ENCODE peak calls at places on chromosomes 6 and 20, in seven cellular contexts. E, J, I, G, X, O and Q are unnamed samples.

GRCh38 chr6:165227644-165228329 is 81.6 kb downstream of the C6orf118 start:
- DNase-seq in G (no peak), E (no peak), I (peak), J (no peak), X (no peak), O (no peak), Q (no peak)

GRCh38 chr20:33875534-33876026 is 64.4 kb downstream of the CHMP4B start:
- DNase-seq in I (no peak), O (no peak), E (no peak), J (no peak), G (no peak), X (no peak), Q (no peak)

GRCh38 chr20:11980263-11980662 is 62.6 kb downstream of the BTBD3 start:
- DNase-seq in O (no peak), E (no peak), I (no peak), J (no peak), G (no peak), X (no peak), Q (no peak)

GRCh38 chr6:48144024-48144423 is 33.0 kb upstream of the PTCHD4 start:
- DNase-seq in I (no peak), E (no peak), G (no peak), X (peak), O (no peak), J (no peak), Q (no peak)

GRCh38 chr6:158164564-158164963 is 3.5 kb downstream of the SERAC1 start:
- DNase-seq in G (no peak), I (no peak), J (no peak), E (no peak), O (no peak), X (no peak), Q (no peak)

GRCh38 chr20:23244207-23244915 is 106.2 kb upstream of the NXT1 start:
- DNase-seq in O (no peak), E (no peak), I (no peak), G (no peak), J (no peak), X (no peak), Q (no peak)

GRCh38 chr6:20211037-20211940 is 980 bp downstream of the MBOAT1 start:
- DNase-seq in G (no peak), I (no peak), J (peak), X (no peak), E (peak), O (peak), Q (peak)

GRCh38 chr20:4597215-4597614 is 124.5 kb upstream of the PRND start:
- DNase-seq in E (no peak), G (no peak), J (no peak), X (no peak), O (no peak), I (no peak), Q (no peak)

GRCh38 chr6:158184598-158184997 is 16.4 kb downstream of the GTF2H5 start:
- DNase-seq in E (no peak), G (no peak), J (no peak), O (no peak), X (peak), I (no peak), Q (no peak)

GRCh38 chr20:11452326-11452725 is 465.4 kb upstream of the BTBD3 start:
- DNase-seq in I (no peak), E (no peak), X (peak), O (no peak), G (no peak), J (no peak), Q (peak)

GRCh38 chr6:112683926-112684325 is 336.8 kb downstream of the RFPL4B start:
- DNase-seq in I (peak), G (no peak), X (peak), E (no peak), J (no peak), O (no peak), Q (peak)

GRCh38 chr20:57688864-57689263 is 21.0 kb downstream of the PMEPA1 start:
- DNase-seq in X (no peak), G (no peak), O (no peak), E (no peak), J (no peak), I (no peak), Q (no peak)

GRCh38 chr6:79984261-79984660 is 20.2 kb upstream of the TTK start:
- DNase-seq in J (peak), X (no peak), G (no peak), I (no peak), E (peak), O (peak), Q (no peak)

GRCh38 chr6:169864148-169865030 is 113.0 kb downstream of the ERMARD start:
- DNase-seq in G (no peak), X (no peak), I (no peak), J (no peak), E (no peak), O (no peak), Q (no peak)

GRCh38 chr20:34643919-34644318 is 33.0 kb downstream of the PIGU start:
- DNase-seq in I (peak), X (peak), O (no peak), E (no peak), G (no peak), J (no peak), Q (peak)

GRCh38 chr6:150088481-150089154 is 19.7 kb upstream of the ULBP3 start:
- DNase-seq in E (no peak), I (no peak), O (no peak), J (no peak), G (no peak), X (no peak), Q (no peak)

GRCh38 chr20:61735503-61735785 is 330.2 kb downstream of the TAF4 start:
- DNase-seq in G (no peak), O (no peak), X (no peak), I (no peak), E (no peak), J (no peak), Q (no peak)

GRCh38 chr6:69337301-69337700 is 459.5 kb downstream of the LMBRD1 start:
- DNase-seq in O (no peak), J (no peak), E (no peak), G (no peak), X (no peak), I (no peak), Q (no peak)

GRCh38 chr6:44224154-44224977 is 971 bp downstream of the SLC29A1 start:
- DNase-seq in G (no peak), O (no peak), E (no peak), I (no peak), J (peak), X (no peak), Q (peak)

GRCh38 chr6:44222486-44222986 is 859 bp upstream of the SLC29A1 start:
- DNase-seq in I (no peak), X (no peak), G (no peak), E (no peak), J (no peak), O (no peak), Q (no peak)

GRCh38 chr6:44223471-44224153 is at the start of gene SLC29A1:
- DNase-seq in E (peak), X (no peak), G (peak), O (peak), I (no peak), J (peak), Q (peak)

GRCh38 chr6:44221961-44222335 is 1.4 kb upstream of the SLC29A1 start:
- DNase-seq in X (no peak), G (no peak), E (no peak), J (no peak), O (no peak), I (no peak), Q (no peak)

GRCh38 chr6:44222987-44223470 is 366 bp upstream of the SLC29A1 start:
- DNase-seq in I (no peak), O (no peak), J (no peak), X (no peak), G (no peak), E (no peak), Q (no peak)
- TF ChIP-seq CTCF in I (peak), O (peak), J (no peak), X (no peak), G (no peak), E (no peak), Q (no peak)

GRCh38 chr6:115467726-115468125 is 593.0 kb downstream of the FRK start:
- DNase-seq in X (no peak), I (no peak), G (no peak), J (no peak), O (no peak), E (no peak), Q (no peak)

DNA sequence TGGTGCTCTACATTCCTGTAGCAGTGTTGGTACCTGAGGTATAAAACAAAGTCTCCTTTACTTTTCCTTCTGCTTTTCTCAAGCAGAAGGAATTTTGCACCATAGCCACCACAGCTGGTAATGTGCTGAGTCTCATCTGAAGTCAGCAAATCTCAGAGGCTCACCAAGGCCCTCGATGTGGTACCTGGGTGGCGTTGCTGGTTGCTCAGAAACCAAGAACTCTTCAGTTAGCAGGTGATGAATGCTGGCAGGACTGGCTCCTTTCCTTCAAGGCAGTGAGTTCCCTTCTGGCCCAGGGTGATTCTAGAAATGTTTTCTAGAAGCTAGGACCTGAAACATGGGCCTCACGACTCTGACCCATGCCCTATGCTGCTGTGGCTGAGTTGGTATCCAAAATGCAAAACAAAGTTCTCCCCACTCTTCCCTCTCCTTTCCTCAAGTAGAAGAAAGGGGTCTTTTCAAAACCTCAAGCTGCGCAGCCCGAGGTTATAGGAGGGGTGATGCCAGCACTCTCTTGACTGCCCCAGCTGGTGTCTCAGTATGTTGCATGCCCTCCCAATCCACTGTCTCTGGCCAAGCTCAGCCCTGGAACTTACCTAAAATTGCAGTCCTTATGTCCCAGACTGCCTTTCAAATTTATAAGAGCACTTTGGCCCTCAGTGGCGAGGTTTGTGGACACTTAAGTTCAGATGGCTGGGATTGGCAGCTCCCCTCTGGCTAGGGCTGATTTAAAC is 592.3 kb downstream of the FRK start:
- DNase-seq in O (no peak), X (no peak), G (no peak), E (no peak), J (no peak), I (no peak), Q (no peak)
- TF ChIP-seq CTCF in O (no peak), X (no peak), G (no peak), E (no peak), J (no peak), I (no peak), Q (no peak)

DNA sequence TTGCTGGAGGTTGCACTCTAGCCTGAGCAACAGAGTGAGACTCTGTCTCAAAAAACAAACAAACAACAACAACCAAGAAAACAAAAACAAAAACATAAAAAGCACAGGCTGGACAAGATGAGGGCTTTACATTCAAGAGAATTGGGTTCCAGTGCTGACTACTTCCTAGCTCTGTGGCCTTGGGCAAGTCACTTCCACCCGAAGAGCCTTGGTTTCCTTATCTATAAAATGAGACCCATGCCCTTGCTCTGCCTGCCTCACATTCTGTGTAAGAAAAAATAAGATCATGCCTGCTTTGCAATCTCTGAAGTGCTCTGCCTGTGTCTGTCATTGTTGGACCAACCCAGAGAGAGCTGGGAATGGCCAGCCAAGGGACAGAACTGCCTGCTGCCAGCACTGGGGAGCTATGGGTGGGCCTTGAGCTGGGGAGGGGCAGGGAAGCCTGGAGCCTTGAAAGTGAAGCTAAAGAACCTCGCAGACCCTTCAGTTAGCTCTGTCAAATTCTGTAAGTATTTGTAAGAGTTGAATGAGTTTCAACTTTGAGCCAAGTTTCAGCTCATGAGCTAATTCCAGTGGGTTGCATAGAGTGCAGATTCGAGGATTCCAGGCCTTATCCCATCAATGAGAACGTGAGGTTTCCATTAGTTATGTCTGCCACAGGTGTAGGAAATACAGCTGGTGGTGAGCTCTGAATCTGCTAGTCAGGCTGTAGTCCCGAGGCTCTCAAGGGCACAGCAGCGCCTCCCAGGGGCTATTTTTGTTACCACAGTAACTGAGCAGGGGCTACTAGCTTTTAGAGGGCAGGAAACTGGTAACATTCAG is 93.2 kb downstream of the DLGAP4 start:
- DNase-seq in I (no peak), X (peak), G (peak), E (peak), J (peak), O (peak), Q (no peak)
- TF ChIP-seq CTCF in I (peak), X (peak), G (no peak), E (peak), J (peak), O (no peak), Q (peak)

GRCh38 chr6:4124361-4124760 is 11.0 kb downstream of the ECI2 start:
- DNase-seq in O (no peak), G (no peak), J (no peak), X (no peak), I (no peak), E (no peak), Q (no peak)

GRCh38 chr6:4125500-4125899 is 9.9 kb downstream of the ECI2 start:
- DNase-seq in G (no peak), I (no peak), J (no peak), E (no peak), X (peak), O (no peak), Q (no peak)

GRCh38 chr6:4128748-4129147 is 6.6 kb downstream of the ECI2 start:
- DNase-seq in X (peak), G (no peak), I (no peak), J (no peak), E (no peak), O (no peak), Q (no peak)

GRCh38 chr6:4128072-4128471 is 7.3 kb downstream of the ECI2 start:
- DNase-seq in X (no peak), O (no peak), G (no peak), I (no peak), E (no peak), J (no peak), Q (no peak)

GRCh38 chr6:4125933-4126864 is 9.2 kb downstream of the ECI2 start:
- DNase-seq in I (peak), O (peak), E (no peak), J (peak), G (no peak), X (peak), Q (peak)
- TF ChIP-seq CTCF in I (peak), O (no peak), E (peak), J (peak), G (no peak), X (peak), Q (peak)

DNA sequence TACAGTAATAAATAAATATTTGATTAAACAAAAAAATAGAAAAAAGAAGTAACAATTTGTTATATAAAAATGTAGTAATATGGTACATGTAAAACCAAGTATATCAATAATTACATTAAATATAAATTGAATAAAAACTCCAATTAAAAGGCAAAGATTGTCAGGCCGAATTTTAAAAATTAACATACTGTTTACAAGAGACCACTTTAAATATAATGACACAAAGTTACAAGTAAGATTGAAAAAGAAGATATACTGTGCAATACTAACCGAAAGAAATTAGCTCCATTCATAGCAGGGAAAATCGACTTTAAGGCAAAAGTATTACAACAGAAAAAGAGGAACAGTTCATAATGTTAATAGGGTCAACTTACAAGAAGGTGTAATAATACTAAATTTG is 571.5 kb upstream of the ARID1B start:
- DNase-seq in E (no peak), O (no peak), I (no peak), X (no peak), J (no peak), G (no peak), Q (no peak)
- TF ChIP-seq CTCF in E (no peak), O (no peak), I (no peak), X (no peak), J (no peak), G (no peak), Q (no peak)

GRCh38 chr20:56171087-56172012 is 77.2 kb upstream of the MC3R start:
- DNase-seq in I (no peak), E (no peak), J (peak), O (peak), X (no peak), G (no peak), Q (no peak)
- TF ChIP-seq CTCF in I (no peak), E (no peak), J (peak), O (peak), X (no peak), G (no peak), Q (peak)

GRCh38 chr6:130780137-130780536 is 47.1 kb upstream of the SMLR1 start:
- DNase-seq in G (no peak), J (no peak), O (no peak), I (no peak), E (no peak), X (no peak), Q (no peak)

GRCh38 chr6:130781557-130781956 is 45.6 kb upstream of the SMLR1 start:
- DNase-seq in O (no peak), G (no peak), E (no peak), I (no peak), J (no peak), X (no peak), Q (no peak)

GRCh38 chr6:130776287-130776925 is 50.8 kb upstream of the SMLR1 start:
- DNase-seq in X (no peak), I (no peak), J (no peak), G (no peak), E (no peak), O (no peak), Q (no peak)

GRCh38 chr6:130778946-130779657 is 48.1 kb upstream of the SMLR1 start:
- DNase-seq in G (no peak), I (peak), J (no peak), O (no peak), E (no peak), X (peak), Q (peak)

GRCh38 chr6:130779658-130780033 is 47.6 kb upstream of the SMLR1 start:
- DNase-seq in J (no peak), E (no peak), G (no peak), X (no peak), O (no peak), I (no peak), Q (no peak)
- TF ChIP-seq CTCF in J (no peak), E (no peak), G (no peak), X (no peak), O (no peak), I (no peak), Q (no peak)